ENCODE peak calls at places on chromosome 21, in nine cellular contexts. Z is omental fat pad, D is neural progenitor cell, H is tibial nerve, F is right atrium auricular region, M is nephron progenitor cell, E is A549, K is lower leg skin, C is psoas muscle. Y is an unnamed sample.

GRCh38 chr21:35349378-35350080 is 300.4 kb upstream of the RUNX1 start:
- DNase-seq in M (no peak), K (no peak), Z (no peak), D (no peak), H (no peak), F (no peak), E (no peak), C (no peak), Y (no peak)

GRCh38 chr21:44854664-44855446 is 18.6 kb downstream of the PTTG1IP start:
- DNase-seq in H (no peak), F (no peak), C (peak; percentile 78), M (no peak), K (no peak), Z (no peak), D (no peak), E (no peak), Y (no peak)

GRCh38 chr21:20257052-20257451 is 741.2 kb upstream of the NCAM2 start:
- DNase-seq in C (no peak), F (no peak), Z (no peak), E (no peak), M (no peak), D (no peak), H (no peak), K (no peak), Y (no peak)

GRCh38 chr21:32826317-32827167 is 55.0 kb upstream of the PAXBP1 start:
- DNase-seq in H (no peak), C (no peak), K (no peak), Z (no peak), M (peak; percentile 14), D (peak; percentile 62), F (no peak), E (peak; percentile 63), Y (no peak)

GRCh38 chr21:31282095-31282709 is 61.9 kb downstream of the TIAM1 start:
- DNase-seq in H (no peak), E (no peak), F (peak; percentile 71), Z (no peak), M (no peak), C (no peak), K (no peak), D (no peak), Y (no peak)

GRCh38 chr21:41692216-41692615 is 74.6 kb downstream of the RIPK4 start:
- DNase-seq in Z (no peak), C (no peak), D (no peak), K (peak; percentile 68), F (no peak), H (no peak), M (no peak), E (no peak), Y (no peak)

GRCh38 chr21:46078322-46078981 is 19.5 kb upstream of the COL6A2 start:
- DNase-seq in H (no peak), C (peak; percentile 72), D (no peak), K (peak; percentile 85), Z (peak; percentile 13), F (peak; percentile 61), E (no peak), M (no peak), Y (no peak)

GRCh38 chr21:46024983-46025860 is 43.7 kb downstream of the COL6A1 start:
- DNase-seq in C (no peak), E (no peak), F (no peak), Z (no peak), K (no peak), M (no peak), H (no peak), D (no peak), Y (no peak)

GRCh38 chr21:34890724-34891609 is 158.1 kb downstream of the RUNX1 start:
- DNase-seq in D (peak; percentile 72), E (no peak), H (no peak), C (peak; percentile 65), Z (no peak), M (peak; percentile 42), F (no peak), K (peak; percentile 89), Y (no peak)

GRCh38 chr21:32360401-32360981 is 32.3 kb downstream of the URB1 start:
- DNase-seq in C (no peak), F (no peak), M (no peak), H (no peak), D (no peak), E (no peak), K (no peak), Z (no peak), Y (no peak)

GRCh38 chr21:43866233-43866632 is 1.2 kb downstream of the AGPAT3 start:
- DNase-seq in Z (no peak), C (peak; percentile 72), K (no peak), E (no peak), M (no peak), F (no peak), D (peak; percentile 19), H (no peak), Y (no peak)

GRCh38 chr21:43195131-43196021 is 26.6 kb downstream of the CRYAA start:
- DNase-seq in H (peak; percentile 24), F (no peak), D (no peak), Z (no peak), C (peak; percentile 85), E (no peak), K (peak; percentile 83), M (peak; percentile 33), Y (no peak)

GRCh38 chr21:34819357-34819999 is 150.7 kb downstream of the CLIC6 start:
- DNase-seq in K (peak; percentile 80), H (no peak), E (no peak), M (no peak), F (no peak), C (no peak), Z (no peak), D (no peak), Y (no peak)

GRCh38 chr21:45948576-45949141 is 32.9 kb upstream of the COL6A1 start:
- DNase-seq in K (no peak), H (no peak), F (no peak), E (no peak), M (no peak), C (no peak), Z (no peak), D (no peak), Y (no peak)

DNA sequence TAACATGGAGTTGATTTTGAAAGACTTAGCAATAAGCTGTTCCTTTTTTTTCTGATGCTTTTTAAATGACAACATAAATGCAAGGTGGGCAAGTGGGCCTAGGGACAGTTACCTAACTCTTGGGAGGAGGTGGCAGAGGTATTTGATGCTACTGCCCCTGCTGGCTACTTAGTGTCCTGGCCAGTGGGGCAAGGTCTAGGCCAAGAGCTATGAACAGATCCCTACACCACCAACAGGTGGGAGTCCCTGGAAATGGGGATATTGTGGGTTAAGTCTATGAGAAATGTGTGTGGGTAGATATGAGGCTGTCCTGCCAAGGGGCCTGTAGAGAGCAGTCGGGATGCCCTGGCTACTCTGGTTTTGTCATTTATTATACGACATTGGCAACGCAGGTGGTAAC is 31.3 kb upstream of the B3GALT5 start:
- DNase-seq in Z (no peak), E (peak; percentile 1), M (no peak), C (no peak), H (no peak), F (no peak), D (no peak), K (no peak), Y (no peak)
- TF ChIP-seq CTCF in Z (no peak), E (no peak), M (no peak), C (no peak), H (no peak), F (no peak), D (peak; percentile 12), K (no peak), Y (no peak)

DNA sequence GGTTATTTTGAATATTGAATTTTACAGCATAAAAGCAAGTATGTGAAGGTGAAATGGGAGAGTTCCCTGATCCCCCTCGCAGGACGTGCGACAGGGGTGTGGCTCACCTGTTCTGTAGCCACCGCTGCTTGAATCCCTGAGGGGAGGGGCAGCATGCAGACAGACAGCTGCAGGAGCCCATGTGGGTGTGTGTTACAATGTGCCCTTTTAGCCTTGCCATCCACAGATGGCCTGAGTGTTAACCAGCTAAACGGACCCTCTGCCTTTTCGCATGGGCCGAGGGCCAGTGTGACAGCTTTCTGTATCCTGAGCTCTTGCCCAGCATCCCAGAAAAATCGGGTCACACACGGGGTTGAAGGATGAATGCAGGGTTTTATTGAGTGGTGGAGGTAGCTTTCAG is 43.3 kb downstream of the JAM2 start:
- DNase-seq in D (no peak), K (no peak), E (no peak), C (no peak), M (no peak), F (no peak), H (no peak), Z (no peak), Y (no peak)
- TF ChIP-seq CTCF in D (no peak), K (no peak), E (no peak), C (no peak), M (no peak), F (no peak), H (no peak), Z (no peak), Y (no peak)

GRCh38 chr21:37874904-37875780 is 41.1 kb downstream of the KCNJ6 start:
- DNase-seq in F (no peak), K (peak; percentile 39), C (no peak), D (no peak), Z (no peak), H (no peak), E (no peak), M (no peak), Y (no peak)
- TF ChIP-seq CTCF in F (no peak), K (no peak), C (no peak), D (no peak), Z (no peak), H (no peak), E (no peak), M (no peak), Y (no peak)

GRCh38 chr21:17611414-17612022 is 1.2 kb downstream of the BTG3 start:
- DNase-seq in F (peak; percentile 94), E (peak; percentile 79), H (peak; percentile 65), K (peak; percentile 97), Z (peak; percentile 75), C (peak; percentile 79), M (peak; percentile 70), D (peak; percentile 79), Y (peak; percentile 75)
- TF ChIP-seq CTCF in F (no peak), E (no peak), H (no peak), K (no peak), Z (no peak), C (no peak), M (no peak), D (no peak), Y (no peak)

DNA sequence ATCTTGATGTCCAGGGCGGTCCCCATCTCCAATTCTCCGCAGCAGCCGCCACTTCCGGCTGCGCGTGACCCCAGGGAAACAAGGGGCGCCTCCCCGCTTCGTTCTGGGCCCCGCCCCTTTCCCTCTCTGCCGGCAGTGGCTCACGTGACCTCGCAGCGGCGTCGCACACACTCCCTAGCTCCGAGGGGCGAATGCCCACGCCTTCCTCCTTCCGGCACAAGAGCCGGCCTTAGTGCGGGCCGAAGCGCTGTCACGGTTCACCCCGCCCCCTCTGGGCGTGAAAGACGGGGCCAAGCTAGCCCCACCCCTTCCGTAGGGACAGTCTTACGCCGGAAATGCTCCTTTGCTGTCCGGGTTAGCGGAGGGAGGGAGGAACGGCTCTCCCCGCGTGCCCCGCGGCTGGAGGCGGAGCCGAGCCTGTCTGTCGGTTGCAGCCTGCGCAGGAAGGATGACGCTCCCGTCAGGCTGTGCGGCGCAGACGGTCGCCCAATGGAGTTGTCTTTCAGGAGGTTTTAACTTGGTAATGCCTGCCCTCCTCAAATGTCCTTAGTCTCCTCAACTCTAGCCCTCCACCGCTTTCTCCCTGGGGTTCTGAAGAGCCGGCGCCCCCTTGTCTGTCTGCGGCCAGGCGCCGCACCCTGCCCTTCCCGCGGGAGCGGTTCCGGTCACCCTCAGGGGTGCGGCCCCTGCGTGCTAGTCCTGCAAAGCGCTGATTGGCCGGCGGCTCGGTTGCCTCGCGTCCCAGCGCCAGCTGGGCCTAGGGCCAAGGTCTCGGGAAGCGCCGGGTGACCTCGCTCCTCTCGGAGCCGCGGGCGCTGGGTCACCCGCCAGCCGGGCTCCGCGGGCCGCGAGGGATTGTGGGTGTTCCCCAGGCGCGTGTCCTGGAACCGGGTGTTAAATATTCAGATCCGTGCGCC is at the start of gene VPS26C:
- DNase-seq in H (peak; percentile 95), K (peak; percentile 100), E (peak; percentile 98), D (peak; percentile 99), M (peak; percentile 97), F (peak; percentile 98), Z (peak; percentile 90), C (peak; percentile 99), Y (peak; percentile 97)
- TF ChIP-seq CTCF in H (no peak), K (no peak), E (no peak), D (no peak), M (no peak), F (no peak), Z (no peak), C (no peak), Y (no peak)

Y was measured in mesothelial cell of epicardium.